ENCODE peak calls at places on chromosome 17, in four cellular contexts. K is lung, E is hypothalamus, U is EL. O is an unnamed sample.

GRCh38 chr17:34883106-34884000 is 77.9 kb downstream of the CCT6B start:
- DNase-seq in K (no peak), E (no peak), U (no peak), O (no peak)

GRCh38 chr17:55699178-55699865 is 23.3 kb downstream of the TMEM100 start:
- DNase-seq in K (peak), E (no peak), U (no peak), O (no peak)

GRCh38 chr17:3710951-3711383 is 12.7 kb upstream of the HASPIN start:
- DNase-seq in K (no peak), E (no peak), U (peak), O (no peak)

GRCh38 chr17:35890774-35891155 is 10.6 kb upstream of the CCL5 start:
- DNase-seq in K (peak), E (no peak), U (no peak), O (peak)

GRCh38 chr17:65994114-65994513 is 197.8 kb downstream of the CEP112 start:
- DNase-seq in K (no peak), E (no peak), U (no peak), O (no peak)

GRCh38 chr17:49069585-49070273 is 62.8 kb upstream of the B4GALNT2 start:
- DNase-seq in K (no peak), E (no peak), U (no peak), O (no peak)

GRCh38 chr17:29977836-29978235 is 36.4 kb downstream of the EFCAB5 start:
- DNase-seq in K (no peak), E (no peak), U (peak), O (no peak)

GRCh38 chr17:15479697-15480096 is 12.3 kb upstream of the CDRT4 start:
- DNase-seq in K (no peak), E (no peak), U (peak), O (no peak)

GRCh38 chr17:17387461-17388362 is 84.5 kb downstream of the NT5M start:
- DNase-seq in K (peak), E (no peak), U (no peak), O (peak)

GRCh38 chr17:40293363-40293762 is 5.7 kb downstream of the CDC6 start:
- DNase-seq in K (no peak), E (no peak), U (no peak), O (no peak)

GRCh38 chr17:156094-156621 is 18.8 kb downstream of the SCGB1C2 start:
- DNase-seq in K (no peak), E (no peak), U (no peak), O (no peak)

GRCh38 chr17:38456031-38456815 is 28.0 kb downstream of the ARHGAP23 start:
- DNase-seq in K (no peak), E (no peak), U (no peak), O (no peak)

GRCh38 chr17:80859004-80859941 is 132.4 kb upstream of the CHMP6 start:
- DNase-seq in K (peak), E (peak), U (peak), O (peak)

GRCh38 chr17:47959825-47960655 is 2.4 kb upstream of the PRR15L start:
- DNase-seq in K (no peak), E (no peak), U (no peak), O (peak)

GRCh38 chr17:61309857-61310256 is 89.8 kb upstream of the TBX2 start:
- DNase-seq in K (no peak), E (no peak), U (peak), O (no peak)

GRCh38 chr17:74368341-74369152 is 1.2 kb downstream of the GPR142 start:
- DNase-seq in K (peak), E (peak), U (peak), O (peak)

GRCh38 chr17:43601280-43602050 is 55.3 kb upstream of the ETV4 start:
- DNase-seq in K (no peak), E (no peak), U (no peak), O (no peak)

GRCh38 chr17:56274491-56274890 is 121.2 kb downstream of the ANKFN1 start:
- DNase-seq in K (no peak), E (no peak), U (no peak), O (no peak)

GRCh38 chr17:48149174-48150106 is 41.9 kb downstream of the SNX11 start:
- DNase-seq in K (no peak), E (no peak), U (no peak), O (no peak)

GRCh38 chr17:14471052-14471451 is 170.2 kb downstream of the HS3ST3B1 start:
- DNase-seq in K (no peak), E (no peak), U (peak), O (no peak)

GRCh38 chr17:2025622-2026309 is 632 bp upstream of the RTN4RL1 start:
- DNase-seq in K (peak), E (peak), U (peak), O (peak)

GRCh38 chr17:4541041-4541327 is 14.2 kb downstream of the MYBBP1A start:
- DNase-seq in K (no peak), E (no peak), U (no peak), O (no peak)

GRCh38 chr17:65564793-65565192 is 3.3 kb upstream of the AXIN2 start:
- DNase-seq in K (no peak), E (no peak), U (no peak), O (peak)

GRCh38 chr17:28967240-28968135 is 16.2 kb upstream of the PHF12 start:
- DNase-seq in K (no peak), E (no peak), U (no peak), O (no peak)

GRCh38 chr17:19338031-19338990 is 24.2 kb downstream of the B9D1 start:
- DNase-seq in K (peak), E (peak), U (peak), O (peak)

GRCh38 chr17:4586043-4586442 is 1.7 kb downstream of the SMTNL2 start:
- DNase-seq in K (no peak), E (no peak), U (no peak), O (no peak)

GRCh38 chr17:16255481-16255901 is 38.5 kb downstream of the PIGL start:
- DNase-seq in K (peak), E (peak), U (no peak), O (peak)

GRCh38 chr17:2399572-2400473 is 1.0 kb downstream of the MNT start:
- DNase-seq in K (peak), E (peak), U (peak), O (peak)

GRCh38 chr17:64385187-64386083 is 5.2 kb downstream of the PECAM1 start:
- DNase-seq in K (peak), E (no peak), U (peak), O (no peak)

GRCh38 chr17:39196820-39197331 is 593 bp downstream of the CACNB1 start:
- DNase-seq in K (peak), E (peak), U (peak), O (no peak)

GRCh38 chr17:50331085-50331791 is 14.7 kb upstream of the XYLT2 start:
- DNase-seq in K (no peak), E (no peak), U (peak), O (no peak)

GRCh38 chr17:73786286-73786743 is 142.1 kb upstream of the SDK2 start:
- DNase-seq in K (no peak), E (no peak), U (no peak), O (peak)

GRCh38 chr17:21419299-21420239 is 43.4 kb downstream of the KCNJ12 start:
- DNase-seq in K (no peak), E (no peak), U (no peak), O (no peak)

GRCh38 chr17:32629563-32630190 is 142.9 kb downstream of the CDK5R1 start:
- DNase-seq in K (no peak), E (no peak), U (no peak), O (no peak)